ENCODE peak calls at places on chromosomes 7 and 10, in five cellular contexts. One of them, this sample, is unnamed.

GRCh38 chr10:62761115-62761514 is 43.4 kb upstream of the ADO start:
- DNase-seq in HFFc6: no peak
- DNase-seq in EL: no peak
- DNase-seq in effector memory CD4-positive, alpha-beta T cell: no peak
- DNase-seq in NCI-H748 treated with DMSO at 0.1 percent for 48 hours: no peak
- DNase-seq in this sample: no peak

GRCh38 chr7:23545493-23545892 is 13.7 kb upstream of the TRA2A start:
- DNase-seq in HFFc6: no peak
- DNase-seq in EL: no peak
- DNase-seq in effector memory CD4-positive, alpha-beta T cell: no peak
- DNase-seq in NCI-H748 treated with DMSO at 0.1 percent for 48 hours: no peak
- DNase-seq in this sample: no peak

GRCh38 chr7:32948202-32948601 is 9.0 kb upstream of the FKBP9 start:
- DNase-seq in HFFc6: no peak
- DNase-seq in EL: no peak
- DNase-seq in effector memory CD4-positive, alpha-beta T cell: no peak
- DNase-seq in NCI-H748 treated with DMSO at 0.1 percent for 48 hours: no peak
- DNase-seq in this sample: no peak

GRCh38 chr7:134515569-134516468 is 11.5 kb upstream of the AKR1B10 start:
- DNase-seq in HFFc6: peak; percentile 91
- DNase-seq in EL: peak; percentile 88
- DNase-seq in effector memory CD4-positive, alpha-beta T cell: no peak
- DNase-seq in NCI-H748 treated with DMSO at 0.1 percent for 48 hours: no peak
- DNase-seq in this sample: no peak

GRCh38 chr7:32564542-32564941 is 69.3 kb downstream of the AVL9 start:
- DNase-seq in HFFc6: no peak
- DNase-seq in EL: no peak
- DNase-seq in effector memory CD4-positive, alpha-beta T cell: no peak
- DNase-seq in NCI-H748 treated with DMSO at 0.1 percent for 48 hours: no peak
- DNase-seq in this sample: no peak

GRCh38 chr10:22329150-22329549 is 8.3 kb downstream of the BMI1 start:
- DNase-seq in HFFc6: no peak
- DNase-seq in EL: no peak
- DNase-seq in effector memory CD4-positive, alpha-beta T cell: no peak
- DNase-seq in NCI-H748 treated with DMSO at 0.1 percent for 48 hours: no peak
- DNase-seq in this sample: no peak

GRCh38 chr7:101395376-101395775 is 32.7 kb downstream of the COL26A1 start:
- DNase-seq in HFFc6: no peak
- DNase-seq in EL: no peak
- DNase-seq in effector memory CD4-positive, alpha-beta T cell: no peak
- DNase-seq in NCI-H748 treated with DMSO at 0.1 percent for 48 hours: no peak
- DNase-seq in this sample: no peak

GRCh38 chr10:90847436-90847835 is 10.4 kb downstream of the HTR7 start:
- DNase-seq in HFFc6: peak; percentile 42
- DNase-seq in EL: peak; percentile 33
- DNase-seq in effector memory CD4-positive, alpha-beta T cell: no peak
- DNase-seq in NCI-H748 treated with DMSO at 0.1 percent for 48 hours: no peak
- DNase-seq in this sample: no peak

GRCh38 chr10:77687621-77688020 is 50.0 kb upstream of the KCNMA1 start:
- DNase-seq in HFFc6: no peak
- DNase-seq in EL: no peak
- DNase-seq in effector memory CD4-positive, alpha-beta T cell: no peak
- DNase-seq in NCI-H748 treated with DMSO at 0.1 percent for 48 hours: no peak
- DNase-seq in this sample: no peak

GRCh38 chr10:82535457-82535856 is 660.5 kb downstream of the NRG3 start:
- DNase-seq in HFFc6: no peak
- DNase-seq in EL: no peak
- DNase-seq in effector memory CD4-positive, alpha-beta T cell: no peak
- DNase-seq in NCI-H748 treated with DMSO at 0.1 percent for 48 hours: no peak
- DNase-seq in this sample: no peak

GRCh38 chr10:71268247-71268691 is 50.8 kb upstream of the SLC29A3 start:
- DNase-seq in HFFc6: peak; percentile 47
- DNase-seq in EL: peak; percentile 25
- DNase-seq in effector memory CD4-positive, alpha-beta T cell: no peak
- DNase-seq in NCI-H748 treated with DMSO at 0.1 percent for 48 hours: no peak
- DNase-seq in this sample: no peak

GRCh38 chr10:30413996-30414576 is 19.9 kb upstream of the MAP3K8 start:
- DNase-seq in HFFc6: peak; percentile 71
- DNase-seq in EL: peak; percentile 60
- DNase-seq in effector memory CD4-positive, alpha-beta T cell: no peak
- DNase-seq in NCI-H748 treated with DMSO at 0.1 percent for 48 hours: no peak
- DNase-seq in this sample: no peak

GRCh38 chr10:123103944-123104343 is 31.8 kb upstream of the HMX3 start:
- DNase-seq in HFFc6: no peak
- DNase-seq in EL: no peak
- DNase-seq in effector memory CD4-positive, alpha-beta T cell: no peak
- DNase-seq in NCI-H748 treated with DMSO at 0.1 percent for 48 hours: no peak
- DNase-seq in this sample: no peak

GRCh38 chr10:77251297-77252013 is 386.2 kb downstream of the KCNMA1 start:
- DNase-seq in HFFc6: peak; percentile 40
- DNase-seq in EL: peak; percentile 58
- DNase-seq in effector memory CD4-positive, alpha-beta T cell: no peak
- DNase-seq in NCI-H748 treated with DMSO at 0.1 percent for 48 hours: no peak
- DNase-seq in this sample: no peak

GRCh38 chr7:130277763-130278643 is 11.3 kb downstream of the CPA2 start:
- DNase-seq in HFFc6: peak; percentile 35
- DNase-seq in EL: peak; percentile 63
- DNase-seq in effector memory CD4-positive, alpha-beta T cell: no peak
- DNase-seq in NCI-H748 treated with DMSO at 0.1 percent for 48 hours: no peak
- DNase-seq in this sample: no peak